ENCODE peak calls at places on chromosomes 3 and 15, in seven cellular contexts. L is hepatic stellate cell; P is NCI-H1436; C is NCI-H460; X is GM12864; U is CD4-positive, alpha-beta T cell; E is Calu3. O is an unnamed sample.

GRCh38 chr3:69324362-69325025 is 61.4 kb downstream of the FRMD4B start:
- DNase-seq in X (no peak), L (no peak), U (no peak), C (peak), E (no peak), P (peak), O (no peak)

GRCh38 chr15:32983679-32984078 is 210.8 kb downstream of the FMN1 start:
- DNase-seq in X (no peak), U (no peak), L (no peak), C (no peak), P (no peak), E (no peak), O (no peak)

GRCh38 chr15:91855684-91856553 is 2.4 kb downstream of the SLCO3A1 start:
- DNase-seq in X (no peak), E (peak), U (no peak), L (no peak), P (peak), C (no peak), O (no peak)

GRCh38 chr15:42364529-42364928 is 5.2 kb downstream of the CAPN3 start:
- DNase-seq in E (no peak), P (peak), C (no peak), L (no peak), X (no peak), U (no peak), O (no peak)

GRCh38 chr15:58324533-58324932 is 107.3 kb upstream of the LIPC start:
- DNase-seq in C (no peak), X (no peak), E (no peak), P (no peak), L (no peak), U (no peak), O (no peak)

GRCh38 chr3:190017575-190018288 is 103.0 kb downstream of the P3H2 start:
- DNase-seq in L (no peak), E (peak), P (no peak), X (no peak), U (no peak), C (peak), O (no peak)

GRCh38 chr15:99326235-99326634 is 75.0 kb downstream of the LRRC28 start:
- DNase-seq in L (no peak), P (no peak), U (no peak), C (no peak), X (no peak), E (no peak), O (no peak)

GRCh38 chr3:156456771-156457224 is 98.1 kb downstream of the SSR3 start:
- DNase-seq in P (no peak), C (peak), X (no peak), L (no peak), E (peak), U (no peak), O (no peak)

GRCh38 chr3:28595364-28595763 is 246.7 kb upstream of the AZI2 start:
- DNase-seq in C (no peak), L (no peak), X (no peak), E (no peak), P (no peak), U (no peak), O (no peak)

GRCh38 chr15:78047631-78048409 is 29.7 kb downstream of the TBC1D2B start:
- DNase-seq in C (no peak), U (peak), X (no peak), P (no peak), L (no peak), E (no peak), O (no peak)

GRCh38 chr3:140223631-140224030 is 288.6 kb downstream of the CLSTN2 start:
- DNase-seq in E (peak), L (no peak), X (no peak), U (no peak), C (no peak), P (no peak), O (no peak)

GRCh38 chr3:28080716-28081115 is 160.7 kb upstream of the CMC1 start:
- DNase-seq in X (no peak), E (no peak), L (no peak), U (no peak), P (no peak), C (no peak), O (no peak)

GRCh38 chr3:86772699-86773098 is 218.2 kb downstream of the VGLL3 start:
- DNase-seq in U (no peak), X (no peak), E (no peak), C (no peak), P (no peak), L (no peak), O (no peak)

GRCh38 chr3:138948371-138949001 is 1.5 kb downstream of the FOXL2NB start:
- DNase-seq in U (no peak), C (no peak), P (no peak), L (no peak), X (no peak), E (no peak), O (no peak)

GRCh38 chr15:78209646-78210348 is 24.6 kb downstream of the ACSBG1 start:
- DNase-seq in U (no peak), L (no peak), X (no peak), C (no peak), E (peak), P (no peak), O (no peak)

GRCh38 chr3:27659279-27660021 is 62.7 kb downstream of the EOMES start:
- DNase-seq in E (peak), P (no peak), C (peak), U (peak), L (peak), X (no peak), O (no peak)

GRCh38 chr3:18424862-18425640 is at the start of gene SATB1:
- DNase-seq in P (peak), C (no peak), U (peak), L (no peak), E (peak), X (no peak), O (peak)

GRCh38 chr15:85008474-85009260 is 27.0 kb downstream of the PDE8A start:
- DNase-seq in P (no peak), C (no peak), L (no peak), X (no peak), E (no peak), U (no peak), O (no peak)

GRCh38 chr3:190486201-190486865 is 27.6 kb upstream of the IL1RAP start:
- DNase-seq in L (no peak), U (no peak), P (peak), E (no peak), X (no peak), C (no peak), O (no peak)

GRCh38 chr3:72652395-72652794 is 195.8 kb downstream of the SHQ1 start:
- DNase-seq in U (no peak), X (no peak), P (no peak), E (no peak), C (no peak), L (no peak), O (no peak)

GRCh38 chr3:120892921-120893320 is 15.1 kb upstream of the STXBP5L start:
- DNase-seq in C (no peak), X (no peak), L (no peak), P (no peak), E (no peak), U (no peak), O (no peak)

GRCh38 chr3:70064194-70064787 is 64.8 kb downstream of the SAMMSON start:
- DNase-seq in U (no peak), L (no peak), P (no peak), X (no peak), E (peak), C (peak), O (peak)

GRCh38 chr3:170542704-170543103 is 43.2 kb downstream of the SLC7A14 start:
- DNase-seq in U (no peak), E (no peak), P (no peak), X (no peak), C (no peak), L (no peak), O (no peak)

GRCh38 chr3:120145498-120146285 is 51.4 kb upstream of the GSK3B start:
- DNase-seq in X (no peak), L (no peak), P (no peak), E (peak), C (peak), U (no peak), O (no peak)

GRCh38 chr15:40850576-40851112 is 6.8 kb downstream of the SPINT1 start:
- DNase-seq in U (no peak), X (no peak), L (no peak), C (no peak), E (no peak), P (no peak), O (no peak)

GRCh38 chr3:51477360-51477711 is 22.5 kb downstream of the DCAF1 start:
- DNase-seq in P (no peak), C (no peak), E (no peak), L (no peak), X (no peak), U (no peak), O (no peak)

O was measured in anterior cingulate cortex.